ENCODE peak calls at places on chromosomes 4 and X, in seven cellular contexts. Y is H9, F is IMR-90, C is mesendoderm, P is H1, M is mesenchymal stem cell, U is trophoblast cell. J is an unnamed sample.

GRCh38 chr4:15600176-15600575 is 55.0 kb downstream of the FBXL5 start:
- DNase-seq in U (no peak), Y (no peak), M (no peak), C (no peak), P (no peak), F (no peak), J (no peak)

GRCh38 chrX:100413231-100413630 is 3.2 kb upstream of the PCDH19 start:
- DNase-seq in U (peak; percentile 9), F (peak; percentile 48), P (no peak), Y (no peak), C (peak; percentile 67), M (peak; percentile 50), J (no peak)

GRCh38 chrX:69493766-69494165 is 10.4 kb upstream of the NALF2 start:
- DNase-seq in P (no peak), F (no peak), Y (no peak), C (no peak), U (no peak), M (no peak), J (no peak)

GRCh38 chr4:168569066-168569908 is 72.4 kb downstream of the PALLD start:
- DNase-seq in P (no peak), C (peak; percentile 91), Y (no peak), F (no peak), U (no peak), M (no peak), J (no peak)

GRCh38 chrX:137119049-137119448 is 85.3 kb upstream of the GPR101 start:
- DNase-seq in U (no peak), Y (no peak), F (no peak), P (no peak), C (no peak), M (no peak), J (no peak)

GRCh38 chr4:82588871-82589270 is 27.1 kb upstream of the TMEM150C start:
- DNase-seq in F (no peak), P (no peak), M (no peak), Y (no peak), C (no peak), U (peak; percentile 87), J (no peak)

GRCh38 chr4:114383721-114384120 is 214.9 kb upstream of the UGT8 start:
- DNase-seq in F (peak; percentile 96), P (no peak), C (no peak), U (no peak), M (peak; percentile 55), Y (no peak), J (no peak)

GRCh38 chrX:155779831-155780230 is 101.3 kb upstream of the VAMP7 start:
- DNase-seq in Y (no peak), P (no peak), U (peak; percentile 41), F (no peak), M (no peak), C (peak; percentile 71), J (no peak)

GRCh38 chr4:53712326-53712725 is 121.0 kb upstream of the LNX1 start:
- DNase-seq in M (no peak), C (no peak), P (no peak), Y (no peak), U (no peak), F (no peak), J (no peak)

GRCh38 chr4:15479089-15479912 is 9.6 kb downstream of the CC2D2A start:
- DNase-seq in Y (peak; percentile 86), U (peak; percentile 58), M (peak; percentile 91), F (peak; percentile 89), C (peak; percentile 97), P (peak; percentile 73), J (peak; percentile 80)

GRCh38 chrX:1462596-1463251 is 10.0 kb upstream of the ASMTL start:
- DNase-seq in P (no peak), U (no peak), C (no peak), Y (no peak), M (peak; percentile 51), F (peak; percentile 64), J (no peak)

GRCh38 chrX:56764975-56765791 is 36.1 kb downstream of the NBDY start:
- DNase-seq in U (no peak), M (peak; percentile 1), F (no peak), C (no peak), P (no peak), Y (peak; percentile 21), J (no peak)

GRCh38 chrX:122439836-122440235 is 744.2 kb upstream of the GRIA3 start:
- DNase-seq in M (no peak), Y (no peak), U (no peak), C (no peak), P (no peak), F (no peak), J (no peak)
- H3K23ac ChIP-seq in M (no peak overlapping the region), Y (no peak overlapping the region), U (no peak overlapping the region), C (no peak overlapping the region), P (no peak overlapping the region), F (no peak overlapping the region), J (no peak overlapping the region)

GRCh38 chr4:8009097-8009496 is 69.4 kb upstream of the AFAP1 start:
- DNase-seq in Y (no peak), U (no peak), P (no peak), C (no peak), M (no peak), F (no peak), J (no peak)

GRCh38 chr4:8005814-8006215 is 66.2 kb upstream of the AFAP1 start:
- DNase-seq in P (no peak), F (no peak), U (no peak), M (no peak), C (no peak), Y (no peak), J (no peak)

GRCh38 chr4:8008391-8008790 is 68.7 kb upstream of the AFAP1 start:
- DNase-seq in M (no peak), Y (no peak), F (no peak), P (no peak), U (no peak), C (no peak), J (no peak)

GRCh38 chr4:8006471-8006870 is 66.8 kb upstream of the AFAP1 start:
- DNase-seq in U (no peak), F (no peak), C (no peak), P (no peak), Y (no peak), M (no peak), J (no peak)

DNA sequence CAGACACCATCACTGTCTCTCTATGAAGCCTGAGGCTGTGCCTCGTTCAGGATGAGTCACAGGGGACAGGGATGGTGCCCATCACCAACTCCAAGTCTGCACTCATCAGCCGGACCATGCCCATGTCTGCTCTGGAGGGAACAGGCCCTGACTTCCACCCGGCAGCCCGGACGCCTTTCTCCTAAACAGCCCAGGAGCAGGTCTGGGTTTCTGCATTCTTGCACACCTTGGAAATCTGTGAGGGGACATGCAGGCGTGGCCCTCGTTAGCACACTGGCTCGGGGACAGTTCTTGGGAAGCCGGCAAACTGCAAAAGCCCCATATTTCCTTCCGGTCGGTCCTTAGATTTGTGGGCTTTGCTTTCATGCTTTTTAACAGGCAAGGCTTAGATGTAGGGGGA is 67.9 kb upstream of the AFAP1 start:
- DNase-seq in F (no peak), C (no peak), U (no peak), P (no peak), M (no peak), Y (no peak), J (no peak)
- H3K23ac ChIP-seq in F (no peak overlapping the region), C (no peak overlapping the region), U (no peak overlapping the region), P (no peak overlapping the region), M (no peak overlapping the region), Y (no peak overlapping the region), J (no peak overlapping the region)

GRCh38 chr4:24640433-24640832 is 56.1 kb upstream of the DHX15 start:
- DNase-seq in C (no peak), Y (no peak), F (no peak), M (no peak), P (no peak), U (no peak), J (no peak)
- H3K23ac ChIP-seq in C (no peak overlapping the region), Y (no peak overlapping the region), F (no peak overlapping the region), M (no peak overlapping the region), P (no peak overlapping the region), U (no peak overlapping the region), J (no peak overlapping the region)

GRCh38 chrX:9770319-9770718 is 4.7 kb upstream of the GPR143 start:
- DNase-seq in M (peak; percentile 27), P (no peak), Y (no peak), C (peak; percentile 84), F (peak; percentile 8), U (no peak), J (no peak)

DNA sequence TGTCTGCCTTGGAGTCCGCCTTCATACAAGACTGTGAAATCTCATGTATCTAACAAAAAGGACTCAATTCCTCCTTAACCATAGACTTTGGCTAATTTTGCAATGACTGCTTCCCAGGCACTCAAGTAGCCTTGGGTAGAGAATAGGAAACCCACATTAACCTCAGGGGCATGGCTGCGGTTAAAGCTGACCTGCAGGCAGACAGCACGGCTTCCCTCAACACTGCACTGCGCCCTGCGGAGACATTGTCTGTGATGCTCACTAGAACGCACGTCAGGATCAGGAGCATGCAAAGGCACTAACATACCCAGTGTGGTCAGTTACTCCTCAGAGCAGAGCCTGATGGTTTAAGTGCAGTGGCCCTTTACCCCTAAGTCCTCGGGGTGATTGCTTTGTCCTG is 10.3 kb upstream of the GPR143 start:
- DNase-seq in Y (no peak), U (no peak), P (no peak), C (no peak), M (no peak), F (no peak), J (no peak)
- H3K23ac ChIP-seq in Y (no peak overlapping the region), U (no peak overlapping the region), P (no peak overlapping the region), C (no peak overlapping the region), M (no peak overlapping the region), F (no peak overlapping the region), J (no peak overlapping the region)

GRCh38 chr4:183078634-183079033 is 20.4 kb upstream of the WWC2 start:
- DNase-seq in P (no peak), U (no peak), C (no peak), Y (peak; percentile 47), M (no peak), F (no peak), J (no peak)
- H3K23ac ChIP-seq in P (no peak overlapping the region), U (no peak overlapping the region), C (no peak overlapping the region), Y (no peak overlapping the region), M (no peak overlapping the region), F (no peak overlapping the region), J (no peak overlapping the region)

GRCh38 chr4:89296871-89297270 is 10.7 kb downstream of the GPRIN3 start:
- DNase-seq in U (no peak), Y (no peak), P (no peak), F (no peak), M (no peak), C (no peak), J (no peak)

GRCh38 chr4:89295415-89295927 is 12.1 kb downstream of the GPRIN3 start:
- DNase-seq in U (no peak), C (no peak), P (no peak), M (no peak), F (no peak), Y (no peak), J (no peak)

GRCh38 chr4:89293299-89293698 is 14.3 kb downstream of the GPRIN3 start:
- DNase-seq in M (no peak), C (no peak), Y (no peak), P (no peak), U (no peak), F (no peak), J (no peak)

GRCh38 chr4:89296399-89296798 is 11.2 kb downstream of the GPRIN3 start:
- DNase-seq in P (no peak), Y (no peak), C (no peak), F (no peak), M (no peak), U (no peak), J (no peak)

GRCh38 chr4:89294583-89295244 is 12.9 kb downstream of the GPRIN3 start:
- DNase-seq in Y (no peak), M (peak; percentile 33), C (no peak), P (no peak), F (no peak), U (no peak), J (no peak)
- H3K23ac ChIP-seq in Y (no peak overlapping the region), M (no peak overlapping the region), C (no peak overlapping the region), P (no peak overlapping the region), F (no peak overlapping the region), U (no peak overlapping the region), J (no peak overlapping the region)

J was measured in neuronal stem cell.